ENCODE peak calls at places on chromosomes 4 and X, in eight cellular contexts. One of them, this sample, is unnamed.
A peak's percentile ranks its signal among the peaks of the same experiment; 100 is the strongest.

GRCh38 chrX:31658360-31658759 is 586.5 kb upstream of the FTHL17 start:
- DNase-seq in tibial nerve: no peak
- DNase-seq in sigmoid colon: no peak
- DNase-seq in body of pancreas: no peak
- DNase-seq in naive thymus-derived CD4-positive, alpha-beta T cell: no peak
- DNase-seq in CD8-positive, alpha-beta memory T cell: no peak
- DNase-seq in CD4-positive, alpha-beta memory T cell: no peak
- DNase-seq in epithelial cell of prostate: no peak
- DNase-seq in this sample: no peak

GRCh38 chr4:125268065-125268755 is 46.5 kb upstream of the FAT4 start:
- DNase-seq in tibial nerve: no peak
- DNase-seq in sigmoid colon: no peak
- DNase-seq in body of pancreas: no peak
- DNase-seq in naive thymus-derived CD4-positive, alpha-beta T cell: no peak
- DNase-seq in CD8-positive, alpha-beta memory T cell: no peak
- DNase-seq in CD4-positive, alpha-beta memory T cell: no peak
- DNase-seq in epithelial cell of prostate: no peak
- DNase-seq in this sample: no peak

GRCh38 chrX:1807301-1807731 is 192.5 kb downstream of the ASMT start:
- DNase-seq in tibial nerve: no peak
- DNase-seq in sigmoid colon: no peak
- DNase-seq in body of pancreas: no peak
- DNase-seq in naive thymus-derived CD4-positive, alpha-beta T cell: no peak
- DNase-seq in CD8-positive, alpha-beta memory T cell: no peak
- DNase-seq in CD4-positive, alpha-beta memory T cell: no peak
- DNase-seq in epithelial cell of prostate: no peak
- DNase-seq in this sample: no peak

GRCh38 chr4:87353592-87353991 is 30.9 kb upstream of the HSD17B13 start:
- DNase-seq in tibial nerve: peak; percentile 48
- DNase-seq in sigmoid colon: peak; percentile 70
- DNase-seq in body of pancreas: peak; percentile 73
- DNase-seq in naive thymus-derived CD4-positive, alpha-beta T cell: peak; percentile 18
- DNase-seq in CD8-positive, alpha-beta memory T cell: no peak
- DNase-seq in CD4-positive, alpha-beta memory T cell: peak; percentile 21
- DNase-seq in epithelial cell of prostate: no peak
- DNase-seq in this sample: no peak

GRCh38 chrX:123909498-123909897 is 49.6 kb downstream of the XIAP start:
- DNase-seq in tibial nerve: no peak
- DNase-seq in sigmoid colon: no peak
- DNase-seq in body of pancreas: no peak
- DNase-seq in naive thymus-derived CD4-positive, alpha-beta T cell: no peak
- DNase-seq in CD8-positive, alpha-beta memory T cell: no peak
- DNase-seq in CD4-positive, alpha-beta memory T cell: no peak
- DNase-seq in epithelial cell of prostate: no peak
- DNase-seq in this sample: no peak

GRCh38 chrX:19640693-19641374 is 125.5 kb upstream of the MAP3K15 start:
- DNase-seq in tibial nerve: no peak
- DNase-seq in sigmoid colon: no peak
- DNase-seq in body of pancreas: no peak
- DNase-seq in naive thymus-derived CD4-positive, alpha-beta T cell: no peak
- DNase-seq in CD8-positive, alpha-beta memory T cell: no peak
- DNase-seq in CD4-positive, alpha-beta memory T cell: no peak
- DNase-seq in epithelial cell of prostate: no peak
- DNase-seq in this sample: no peak

GRCh38 chr4:149897784-149898183 is 82.1 kb upstream of the IQCM start:
- DNase-seq in tibial nerve: no peak
- DNase-seq in sigmoid colon: no peak
- DNase-seq in body of pancreas: no peak
- DNase-seq in naive thymus-derived CD4-positive, alpha-beta T cell: no peak
- DNase-seq in CD8-positive, alpha-beta memory T cell: no peak
- DNase-seq in CD4-positive, alpha-beta memory T cell: no peak
- DNase-seq in epithelial cell of prostate: no peak
- DNase-seq in this sample: no peak

GRCh38 chr4:105243446-105243845 is 96.8 kb downstream of the TET2 start:
- DNase-seq in tibial nerve: no peak
- DNase-seq in sigmoid colon: no peak
- DNase-seq in body of pancreas: no peak
- DNase-seq in naive thymus-derived CD4-positive, alpha-beta T cell: no peak
- DNase-seq in CD8-positive, alpha-beta memory T cell: no peak
- DNase-seq in CD4-positive, alpha-beta memory T cell: no peak
- DNase-seq in epithelial cell of prostate: no peak
- DNase-seq in this sample: no peak

GRCh38 chr4:182242793-182243192 is 409 bp upstream of the TENM3 start:
- DNase-seq in tibial nerve: no peak
- DNase-seq in sigmoid colon: no peak
- DNase-seq in body of pancreas: no peak
- DNase-seq in naive thymus-derived CD4-positive, alpha-beta T cell: no peak
- DNase-seq in CD8-positive, alpha-beta memory T cell: no peak
- DNase-seq in CD4-positive, alpha-beta memory T cell: no peak
- DNase-seq in epithelial cell of prostate: no peak
- DNase-seq in this sample: no peak

GRCh38 chrX:6223516-6223915 is 5.2 kb downstream of the NLGN4X start:
- DNase-seq in tibial nerve: no peak
- DNase-seq in sigmoid colon: no peak
- DNase-seq in body of pancreas: no peak
- DNase-seq in naive thymus-derived CD4-positive, alpha-beta T cell: no peak
- DNase-seq in CD8-positive, alpha-beta memory T cell: no peak
- DNase-seq in CD4-positive, alpha-beta memory T cell: no peak
- DNase-seq in epithelial cell of prostate: no peak
- DNase-seq in this sample: no peak

GRCh38 chrX:6226646-6227444 is 1.8 kb downstream of the NLGN4X start:
- DNase-seq in tibial nerve: no peak
- DNase-seq in sigmoid colon: no peak
- DNase-seq in body of pancreas: no peak
- DNase-seq in naive thymus-derived CD4-positive, alpha-beta T cell: no peak
- DNase-seq in CD8-positive, alpha-beta memory T cell: no peak
- DNase-seq in CD4-positive, alpha-beta memory T cell: no peak
- DNase-seq in epithelial cell of prostate: no peak
- DNase-seq in this sample: peak; percentile 23

GRCh38 chrX:6226053-6226645 is 2.5 kb downstream of the NLGN4X start:
- DNase-seq in tibial nerve: no peak
- DNase-seq in sigmoid colon: no peak
- DNase-seq in body of pancreas: no peak
- DNase-seq in naive thymus-derived CD4-positive, alpha-beta T cell: no peak
- DNase-seq in CD8-positive, alpha-beta memory T cell: no peak
- DNase-seq in CD4-positive, alpha-beta memory T cell: no peak
- DNase-seq in epithelial cell of prostate: no peak
- DNase-seq in this sample: peak; percentile 11

GRCh38 chrX:6227445-6227820 is 1.2 kb downstream of the NLGN4X start:
- DNase-seq in tibial nerve: no peak
- DNase-seq in sigmoid colon: no peak
- DNase-seq in body of pancreas: no peak
- DNase-seq in naive thymus-derived CD4-positive, alpha-beta T cell: no peak
- DNase-seq in CD8-positive, alpha-beta memory T cell: no peak
- DNase-seq in CD4-positive, alpha-beta memory T cell: no peak
- DNase-seq in epithelial cell of prostate: no peak
- DNase-seq in this sample: peak; percentile 1

DNA sequence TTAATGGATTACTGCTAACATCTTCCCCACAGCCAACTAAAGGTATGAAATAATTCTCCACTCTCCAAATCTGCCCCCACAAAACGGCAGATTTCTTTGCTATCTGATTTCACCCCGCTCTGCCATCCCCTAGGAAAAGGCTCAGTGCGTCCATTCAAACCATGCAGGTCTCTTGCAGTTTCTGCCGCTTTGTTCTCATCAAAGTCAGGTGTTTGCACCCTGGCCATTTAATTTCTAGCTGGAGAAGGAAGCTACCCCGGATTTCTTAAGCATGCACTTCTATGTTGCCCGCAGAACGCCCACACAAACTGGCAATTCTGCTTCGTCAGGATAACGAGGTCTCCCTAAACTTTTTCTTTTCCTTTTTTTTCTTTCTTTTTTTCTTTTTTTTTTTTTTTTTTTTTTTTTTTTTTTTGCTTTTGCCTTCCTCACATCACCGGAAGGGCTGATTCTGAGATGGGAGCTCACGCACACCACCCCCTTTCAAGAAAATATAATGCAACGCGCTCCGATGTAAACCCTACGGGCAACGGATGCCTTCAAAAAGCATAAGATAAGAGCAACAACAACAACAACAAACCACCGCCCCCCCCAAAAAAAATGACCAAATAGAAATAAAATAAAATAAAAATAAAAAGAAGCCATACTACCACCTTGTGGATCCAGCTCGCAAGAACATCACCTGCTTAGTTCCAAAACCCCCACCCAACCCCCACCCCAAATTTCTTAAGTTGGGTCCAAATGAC is 3.2 kb downstream of the NLGN4X start:
- DNase-seq in tibial nerve: no peak
- DNase-seq in sigmoid colon: no peak
- DNase-seq in body of pancreas: no peak
- DNase-seq in naive thymus-derived CD4-positive, alpha-beta T cell: no peak
- DNase-seq in CD8-positive, alpha-beta memory T cell: no peak
- DNase-seq in CD4-positive, alpha-beta memory T cell: no peak
- DNase-seq in epithelial cell of prostate: no peak
- DNase-seq in this sample: no peak
- H3K27ac ChIP-seq in tibial nerve: peak overlapping the region; percentile 34
- H3K27ac ChIP-seq in sigmoid colon: no peak overlapping the region
- H3K27ac ChIP-seq in body of pancreas: no peak overlapping the region
- H3K27ac ChIP-seq in naive thymus-derived CD4-positive, alpha-beta T cell: no peak overlapping the region
- H3K27ac ChIP-seq in CD8-positive, alpha-beta memory T cell: no peak overlapping the region
- H3K27ac ChIP-seq in CD4-positive, alpha-beta memory T cell: no peak overlapping the region
- H3K27ac ChIP-seq in epithelial cell of prostate: no peak overlapping the region
- H3K27ac ChIP-seq in this sample: no peak overlapping the region

GRCh38 chr4:38097818-38098217 is 137.6 kb downstream of the PTTG2 start:
- DNase-seq in tibial nerve: no peak
- DNase-seq in sigmoid colon: no peak
- DNase-seq in body of pancreas: no peak
- DNase-seq in naive thymus-derived CD4-positive, alpha-beta T cell: no peak
- DNase-seq in CD8-positive, alpha-beta memory T cell: no peak
- DNase-seq in CD4-positive, alpha-beta memory T cell: no peak
- DNase-seq in epithelial cell of prostate: no peak
- DNase-seq in this sample: no peak

GRCh38 chr4:38100474-38101255 is 140.5 kb downstream of the PTTG2 start:
- DNase-seq in tibial nerve: no peak
- DNase-seq in sigmoid colon: no peak
- DNase-seq in body of pancreas: no peak
- DNase-seq in naive thymus-derived CD4-positive, alpha-beta T cell: no peak
- DNase-seq in CD8-positive, alpha-beta memory T cell: no peak
- DNase-seq in CD4-positive, alpha-beta memory T cell: no peak
- DNase-seq in epithelial cell of prostate: no peak
- DNase-seq in this sample: no peak

GRCh38 chr4:38101563-38101962 is 141.4 kb downstream of the PTTG2 start:
- DNase-seq in tibial nerve: no peak
- DNase-seq in sigmoid colon: no peak
- DNase-seq in body of pancreas: no peak
- DNase-seq in naive thymus-derived CD4-positive, alpha-beta T cell: no peak
- DNase-seq in CD8-positive, alpha-beta memory T cell: no peak
- DNase-seq in CD4-positive, alpha-beta memory T cell: no peak
- DNase-seq in epithelial cell of prostate: peak; percentile 70
- DNase-seq in this sample: no peak

GRCh38 chr4:38099020-38099600 is 138.9 kb downstream of the PTTG2 start:
- DNase-seq in tibial nerve: no peak
- DNase-seq in sigmoid colon: no peak
- DNase-seq in body of pancreas: no peak
- DNase-seq in naive thymus-derived CD4-positive, alpha-beta T cell: no peak
- DNase-seq in CD8-positive, alpha-beta memory T cell: no peak
- DNase-seq in CD4-positive, alpha-beta memory T cell: no peak
- DNase-seq in epithelial cell of prostate: no peak
- DNase-seq in this sample: no peak

GRCh38 chr4:38099908-38100407 is 139.8 kb downstream of the PTTG2 start:
- DNase-seq in tibial nerve: no peak
- DNase-seq in sigmoid colon: no peak
- DNase-seq in body of pancreas: no peak
- DNase-seq in naive thymus-derived CD4-positive, alpha-beta T cell: no peak
- DNase-seq in CD8-positive, alpha-beta memory T cell: no peak
- DNase-seq in CD4-positive, alpha-beta memory T cell: no peak
- DNase-seq in epithelial cell of prostate: peak; percentile 68
- DNase-seq in this sample: no peak
- H3K27ac ChIP-seq in tibial nerve: no peak overlapping the region
- H3K27ac ChIP-seq in sigmoid colon: no peak overlapping the region
- H3K27ac ChIP-seq in body of pancreas: no peak overlapping the region
- H3K27ac ChIP-seq in naive thymus-derived CD4-positive, alpha-beta T cell: no peak overlapping the region
- H3K27ac ChIP-seq in CD8-positive, alpha-beta memory T cell: no peak overlapping the region
- H3K27ac ChIP-seq in CD4-positive, alpha-beta memory T cell: no peak overlapping the region
- H3K27ac ChIP-seq in epithelial cell of prostate: peak overlapping the region; percentile 83
- H3K27ac ChIP-seq in this sample: no peak overlapping the region

GRCh38 chrX:49922291-49923241 is at the start of gene CLCN5:
- DNase-seq in tibial nerve: peak; percentile 88
- DNase-seq in sigmoid colon: peak; percentile 98
- DNase-seq in body of pancreas: peak; percentile 97
- DNase-seq in naive thymus-derived CD4-positive, alpha-beta T cell: peak; percentile 85
- DNase-seq in CD8-positive, alpha-beta memory T cell: peak; percentile 89
- DNase-seq in CD4-positive, alpha-beta memory T cell: peak; percentile 94
- DNase-seq in epithelial cell of prostate: peak; percentile 53
- DNase-seq in this sample: peak; percentile 86
- H3K27ac ChIP-seq in tibial nerve: peak within 1 kb of the TSS; percentile 79
- H3K27ac ChIP-seq in sigmoid colon: peak within 1 kb of the TSS; percentile 83
- H3K27ac ChIP-seq in body of pancreas: peak within 1 kb of the TSS; percentile 87
- H3K27ac ChIP-seq in naive thymus-derived CD4-positive, alpha-beta T cell: peak within 1 kb of the TSS; percentile 61
- H3K27ac ChIP-seq in CD8-positive, alpha-beta memory T cell: peak within 1 kb of the TSS; percentile 51
- H3K27ac ChIP-seq in CD4-positive, alpha-beta memory T cell: peak within 1 kb of the TSS; percentile 32
- H3K27ac ChIP-seq in epithelial cell of prostate: peak within 1 kb of the TSS; percentile 57
- H3K27ac ChIP-seq in this sample: no peak within 1 kb of the TSS

DNA sequence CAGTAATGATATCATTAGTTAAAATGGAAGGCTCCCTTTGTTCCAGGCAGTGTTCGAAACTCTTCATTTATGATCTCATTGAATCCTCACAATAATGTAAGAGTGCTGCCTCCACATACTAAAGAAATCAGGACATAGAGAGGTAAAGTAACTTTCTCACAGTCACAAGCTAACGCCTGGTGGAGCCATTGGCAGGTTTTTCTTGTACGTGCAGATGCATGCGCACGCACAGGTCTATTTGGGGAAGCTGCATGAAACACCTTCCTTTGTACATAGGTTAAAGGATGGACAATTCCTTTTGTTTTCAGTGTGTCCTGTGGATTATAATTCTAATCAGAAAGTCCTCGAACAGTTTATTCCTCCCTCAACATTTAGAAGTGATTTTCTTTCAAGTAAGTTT is 176.2 kb downstream of the RAPGEF2 start:
- DNase-seq in tibial nerve: no peak
- DNase-seq in sigmoid colon: no peak
- DNase-seq in body of pancreas: no peak
- DNase-seq in naive thymus-derived CD4-positive, alpha-beta T cell: no peak
- DNase-seq in CD8-positive, alpha-beta memory T cell: no peak
- DNase-seq in CD4-positive, alpha-beta memory T cell: no peak
- DNase-seq in epithelial cell of prostate: no peak
- DNase-seq in this sample: no peak
- H3K27ac ChIP-seq in tibial nerve: no peak overlapping the region
- H3K27ac ChIP-seq in sigmoid colon: no peak overlapping the region
- H3K27ac ChIP-seq in body of pancreas: no peak overlapping the region
- H3K27ac ChIP-seq in naive thymus-derived CD4-positive, alpha-beta T cell: no peak overlapping the region
- H3K27ac ChIP-seq in CD8-positive, alpha-beta memory T cell: no peak overlapping the region
- H3K27ac ChIP-seq in CD4-positive, alpha-beta memory T cell: no peak overlapping the region
- H3K27ac ChIP-seq in epithelial cell of prostate: no peak overlapping the region
- H3K27ac ChIP-seq in this sample: no peak overlapping the region

DNA sequence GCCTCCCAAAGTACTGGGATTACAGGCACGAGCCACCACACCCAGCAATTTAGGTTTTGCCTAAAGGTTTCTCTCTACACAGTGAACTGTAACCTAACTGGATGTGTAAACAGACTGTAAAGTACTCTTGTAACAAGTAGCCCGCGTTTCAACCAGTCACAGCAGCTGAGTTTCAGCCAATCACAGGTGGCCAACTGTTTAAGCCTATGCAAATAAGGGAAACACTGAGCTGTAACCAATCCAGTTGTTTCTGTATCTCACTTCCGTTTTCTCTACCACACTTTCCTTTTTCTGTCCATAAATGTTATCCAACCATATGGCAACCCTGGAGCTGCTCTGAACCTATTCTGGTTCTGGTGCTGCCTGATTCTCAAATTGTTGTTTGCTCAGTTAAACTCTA is 59.9 kb downstream of the DIPK2B start:
- DNase-seq in tibial nerve: no peak
- DNase-seq in sigmoid colon: no peak
- DNase-seq in body of pancreas: no peak
- DNase-seq in naive thymus-derived CD4-positive, alpha-beta T cell: no peak
- DNase-seq in CD8-positive, alpha-beta memory T cell: no peak
- DNase-seq in CD4-positive, alpha-beta memory T cell: no peak
- DNase-seq in epithelial cell of prostate: no peak
- DNase-seq in this sample: no peak
- H3K27ac ChIP-seq in tibial nerve: no peak overlapping the region
- H3K27ac ChIP-seq in sigmoid colon: no peak overlapping the region
- H3K27ac ChIP-seq in body of pancreas: no peak overlapping the region
- H3K27ac ChIP-seq in naive thymus-derived CD4-positive, alpha-beta T cell: no peak overlapping the region
- H3K27ac ChIP-seq in CD8-positive, alpha-beta memory T cell: no peak overlapping the region
- H3K27ac ChIP-seq in CD4-positive, alpha-beta memory T cell: no peak overlapping the region
- H3K27ac ChIP-seq in epithelial cell of prostate: no peak overlapping the region
- H3K27ac ChIP-seq in this sample: peak overlapping the region; percentile 98